ENCODE peak calls at places on chromosomes 7 and 10, in six cellular contexts. P, L, J, C, V and Y are unnamed samples.

GRCh38 chr7:55128693-55129394 is 110.0 kb downstream of the EGFR start:
- DNase-seq in J (peak), L (no peak), P (no peak), C (no peak), V (no peak), Y (no peak)

GRCh38 chr10:19158358-19158757 is 109.8 kb downstream of the MALRD1 start:
- DNase-seq in C (no peak), L (no peak), P (no peak), J (no peak), V (no peak), Y (no peak)

GRCh38 chr10:14374745-14375445 is 44.2 kb upstream of the FRMD4A start:
- DNase-seq in V (no peak), C (no peak), L (no peak), P (no peak), J (no peak), Y (no peak)

GRCh38 chr10:78162867-78163266 is 129.2 kb downstream of the RPS24 start:
- DNase-seq in P (no peak), L (no peak), V (no peak), C (no peak), J (no peak), Y (no peak)

GRCh38 chr10:88728107-88728763 is 22.2 kb downstream of the LIPK start:
- DNase-seq in V (no peak), L (peak), C (no peak), P (no peak), J (no peak), Y (no peak)

GRCh38 chr7:131104611-131105293 is 222.9 kb upstream of the MKLN1 start:
- DNase-seq in C (no peak), V (no peak), P (no peak), J (no peak), L (no peak), Y (no peak)

GRCh38 chr7:676246-676971 is 50.1 kb upstream of the DNAAF5 start:
- DNase-seq in P (no peak), C (no peak), V (no peak), J (peak), L (no peak), Y (no peak)

GRCh38 chr7:100723732-100724275 is 3.5 kb downstream of the EPO start:
- DNase-seq in J (no peak), V (no peak), C (no peak), P (no peak), L (no peak), Y (no peak)

GRCh38 chr10:116198636-116199035 is 74.4 kb downstream of the GFRA1 start:
- DNase-seq in P (no peak), V (no peak), L (no peak), C (no peak), J (no peak), Y (no peak)

GRCh38 chr7:155815332-155816191 is 3.3 kb upstream of the SHH start:
- DNase-seq in J (no peak), C (no peak), L (no peak), V (peak), P (no peak), Y (no peak)

GRCh38 chr7:55573526-55573925 is 1.2 kb upstream of the VOPP1 start:
- DNase-seq in J (no peak), V (no peak), L (no peak), C (no peak), P (no peak), Y (no peak)

GRCh38 chr7:28958235-28958945 is at the start of gene TRIL:
- DNase-seq in P (no peak), C (peak), L (no peak), J (peak), V (peak), Y (no peak)

GRCh38 chr10:113093188-113094113 is 143.4 kb downstream of the TCF7L2 start:
- DNase-seq in C (no peak), V (peak), P (no peak), L (peak), J (no peak), Y (no peak)

GRCh38 chr10:117905404-117905803 is 141.3 kb downstream of the RAB11FIP2 start:
- DNase-seq in P (no peak), J (no peak), L (no peak), C (no peak), V (no peak), Y (no peak)

GRCh38 chr7:149532654-149533053 is 35.0 kb upstream of the ZNF746 start:
- DNase-seq in V (no peak), L (no peak), P (no peak), J (no peak), C (no peak), Y (no peak)

GRCh38 chr7:1460757-1461639 is 1.7 kb upstream of the MICALL2 start:
- DNase-seq in C (peak), L (no peak), V (peak), P (no peak), J (peak), Y (no peak)

GRCh38 chr7:28862876-28863275 is 95.3 kb downstream of the TRIL start:
- DNase-seq in P (no peak), C (no peak), J (no peak), L (no peak), V (no peak), Y (no peak)

GRCh38 chr7:40907286-40907685 is 772.5 kb downstream of the SUGCT start:
- DNase-seq in L (no peak), J (no peak), P (no peak), C (no peak), V (no peak), Y (no peak)

GRCh38 chr7:128406986-128407589 is 2.7 kb downstream of the IMPDH1 start:
- DNase-seq in J (no peak), C (no peak), P (no peak), L (no peak), V (no peak), Y (no peak)

GRCh38 chr7:128404826-128405344 is 4.9 kb downstream of the IMPDH1 start:
- DNase-seq in J (no peak), P (no peak), V (no peak), L (no peak), C (no peak), Y (no peak)

GRCh38 chr7:128404143-128404681 is 5.6 kb downstream of the IMPDH1 start:
- DNase-seq in V (no peak), L (no peak), P (no peak), J (no peak), C (no peak), Y (no peak)

GRCh38 chr7:128406147-128406985 is 3.4 kb downstream of the IMPDH1 start:
- DNase-seq in J (no peak), C (no peak), P (no peak), V (no peak), L (no peak), Y (no peak)

GRCh38 chr7:128405345-128406146 is 4.2 kb downstream of the IMPDH1 start:
- DNase-seq in P (no peak), J (no peak), C (no peak), V (no peak), L (no peak), Y (peak)
- TF ChIP-seq POLR2A in P (no peak), J (no peak), C (no peak), V (no peak), L (peak), Y (no peak)

DNA sequence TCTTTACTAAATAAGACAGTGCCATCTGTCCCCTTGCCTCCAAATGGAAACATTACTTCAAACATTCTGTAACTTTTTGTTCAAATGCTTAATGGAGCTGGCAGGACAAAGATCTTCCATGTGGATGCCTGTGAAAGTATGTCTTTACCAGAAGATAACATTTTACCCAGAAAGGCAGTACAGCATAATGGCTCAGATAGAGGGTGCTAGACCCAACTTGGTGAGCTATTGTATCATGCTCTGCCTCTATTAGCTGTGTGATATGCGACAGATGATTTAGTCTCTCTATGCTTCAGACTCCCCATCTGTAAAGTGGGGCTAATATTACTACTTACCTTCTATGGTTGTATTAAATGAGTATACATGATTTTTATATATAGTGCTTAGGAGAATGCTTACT is 8.8 kb upstream of the SMKR1 start:
- DNase-seq in P (no peak), L (no peak), V (no peak), J (no peak), C (no peak), Y (no peak)
- TF ChIP-seq CTCF in P (no peak), L (peak), V (no peak), J (no peak), C (no peak), Y (no peak)

GRCh38 chr10:20709708-20710107 is 187.4 kb downstream of the NEBL start:
- DNase-seq in P (no peak), J (no peak), V (no peak), C (no peak), L (no peak), Y (no peak)
- H3K4me3 ChIP-seq in P (no peak), J (no peak), V (no peak), C (no peak), L (no peak), Y (no peak)

DNA sequence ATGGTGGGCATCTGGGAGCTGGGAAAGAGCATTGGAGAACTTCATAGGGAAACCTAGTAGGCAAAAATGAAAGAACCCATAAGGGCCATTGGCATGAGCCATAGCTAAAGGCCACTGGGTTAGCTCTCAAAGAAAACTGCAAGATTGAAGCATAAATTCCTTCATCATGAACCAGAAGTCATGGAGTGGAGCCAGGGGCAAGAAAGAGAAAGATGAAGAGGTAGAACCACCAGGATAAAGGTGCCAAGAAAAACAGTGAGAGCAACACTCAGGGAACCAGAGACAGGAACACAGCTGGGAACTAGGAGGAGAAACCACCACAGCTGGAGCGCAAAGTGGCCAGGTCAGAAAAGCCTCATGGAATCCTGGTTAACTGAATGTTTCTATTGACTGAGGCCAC is 11.5 kb upstream of the SGMS1 start:
- DNase-seq in C (peak), P (no peak), J (no peak), L (no peak), V (no peak), Y (no peak)
- TF ChIP-seq POLR2A in C (no peak), P (no peak), J (no peak), L (no peak), V (no peak), Y (no peak)

DNA sequence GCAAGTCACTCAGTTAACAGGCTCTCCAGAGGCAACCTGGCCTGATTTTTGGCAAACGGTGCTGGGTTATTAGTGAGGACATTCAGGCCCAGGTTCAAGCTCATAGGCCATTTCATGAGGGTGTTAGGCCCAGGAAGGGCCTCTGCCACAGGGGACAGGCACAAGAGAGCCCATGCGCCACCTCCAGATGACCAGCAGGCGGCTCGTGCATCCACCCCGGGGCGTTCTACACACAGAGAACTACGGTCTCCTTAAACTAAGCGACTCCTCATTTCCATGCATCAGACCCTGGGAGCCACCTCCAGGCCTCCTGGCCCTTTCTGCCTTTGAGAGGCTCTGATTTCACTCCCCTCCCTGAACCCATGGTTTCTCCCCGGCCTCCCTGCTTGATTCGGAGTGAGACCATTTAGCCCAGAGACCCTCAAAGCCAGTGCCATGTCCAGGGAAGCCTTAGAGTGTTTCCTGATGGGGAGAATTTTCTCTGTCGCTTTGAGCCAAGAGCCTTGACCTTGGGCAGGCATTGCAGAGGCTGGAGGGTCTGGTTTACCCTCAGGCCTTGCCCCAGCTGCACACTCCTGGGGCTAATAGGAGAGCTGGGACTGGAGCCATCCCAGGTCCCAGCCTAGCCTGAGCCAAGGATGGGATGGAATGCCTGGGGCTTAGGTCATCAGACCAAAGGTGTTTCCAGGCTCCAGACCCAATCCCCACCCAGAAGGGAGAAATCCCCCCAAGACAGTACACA is 188.0 kb downstream of the GRID1 start:
- DNase-seq in J (no peak), P (no peak), V (no peak), C (no peak), L (peak), Y (peak)
- TF ChIP-seq CTCF in J (no peak), P (no peak), V (peak), C (no peak), L (peak), Y (peak)